ENCODE peak calls at places on chromosomes 16 and 17, in ten cellular contexts. One of them, this sample, is unnamed.

GRCh38 chr17:19897108-19897854 is 29.5 kb upstream of the ULK2 start:
- DNase-seq in left ventricle myocardium inferior: peak
- DNase-seq in activated T-cell treated with anti-CD3 and anti-CD28 coated beads, Interleukin-2, amount 50 U/mL, for 1 hour: no peak
- DNase-seq in GM23248: no peak
- DNase-seq in brain pericyte: no peak
- DNase-seq in cardiac muscle cell: peak
- DNase-seq in iPS DF 19.7: no peak
- DNase-seq in SJSA1: peak
- DNase-seq in EH: peak
- DNase-seq in left colon: peak
- DNase-seq in this sample: no peak

GRCh38 chr17:74403512-74404137 is 28.3 kb upstream of the GPRC5C start:
- DNase-seq in left ventricle myocardium inferior: no peak
- DNase-seq in activated T-cell treated with anti-CD3 and anti-CD28 coated beads, Interleukin-2, amount 50 U/mL, for 1 hour: no peak
- DNase-seq in GM23248: no peak
- DNase-seq in brain pericyte: no peak
- DNase-seq in cardiac muscle cell: no peak
- DNase-seq in iPS DF 19.7: no peak
- DNase-seq in SJSA1: no peak
- DNase-seq in EH: no peak
- DNase-seq in left colon: no peak
- DNase-seq in this sample: no peak

GRCh38 chr17:44117351-44117750 is 6.1 kb downstream of the HDAC5 start:
- DNase-seq in left ventricle myocardium inferior: no peak
- DNase-seq in activated T-cell treated with anti-CD3 and anti-CD28 coated beads, Interleukin-2, amount 50 U/mL, for 1 hour: no peak
- DNase-seq in GM23248: no peak
- DNase-seq in brain pericyte: no peak
- DNase-seq in cardiac muscle cell: no peak
- DNase-seq in iPS DF 19.7: no peak
- DNase-seq in SJSA1: no peak
- DNase-seq in EH: no peak
- DNase-seq in left colon: no peak
- DNase-seq in this sample: no peak

GRCh38 chr17:69757794-69758430 is 317.1 kb upstream of the KCNJ16 start:
- DNase-seq in left ventricle myocardium inferior: no peak
- DNase-seq in activated T-cell treated with anti-CD3 and anti-CD28 coated beads, Interleukin-2, amount 50 U/mL, for 1 hour: no peak
- DNase-seq in GM23248: peak
- DNase-seq in brain pericyte: no peak
- DNase-seq in cardiac muscle cell: peak
- DNase-seq in iPS DF 19.7: no peak
- DNase-seq in SJSA1: peak
- DNase-seq in EH: peak
- DNase-seq in left colon: no peak
- DNase-seq in this sample: no peak

GRCh38 chr17:78258323-78259229 is 27.1 kb downstream of the TMEM235 start:
- DNase-seq in left ventricle myocardium inferior: peak
- DNase-seq in activated T-cell treated with anti-CD3 and anti-CD28 coated beads, Interleukin-2, amount 50 U/mL, for 1 hour: peak
- DNase-seq in GM23248: peak
- DNase-seq in brain pericyte: no peak
- DNase-seq in cardiac muscle cell: peak
- DNase-seq in iPS DF 19.7: no peak
- DNase-seq in SJSA1: no peak
- DNase-seq in EH: peak
- DNase-seq in left colon: no peak
- DNase-seq in this sample: peak

GRCh38 chr16:3259829-3260228 is 3.4 kb upstream of the MEFV start:
- DNase-seq in left ventricle myocardium inferior: no peak
- DNase-seq in activated T-cell treated with anti-CD3 and anti-CD28 coated beads, Interleukin-2, amount 50 U/mL, for 1 hour: no peak
- DNase-seq in GM23248: no peak
- DNase-seq in brain pericyte: no peak
- DNase-seq in cardiac muscle cell: no peak
- DNase-seq in iPS DF 19.7: no peak
- DNase-seq in SJSA1: no peak
- DNase-seq in EH: no peak
- DNase-seq in left colon: no peak
- DNase-seq in this sample: no peak

GRCh38 chr17:48054238-48055185 is 6.4 kb downstream of the NFE2L1 start:
- DNase-seq in left ventricle myocardium inferior: peak
- DNase-seq in activated T-cell treated with anti-CD3 and anti-CD28 coated beads, Interleukin-2, amount 50 U/mL, for 1 hour: no peak
- DNase-seq in GM23248: peak
- DNase-seq in brain pericyte: no peak
- DNase-seq in cardiac muscle cell: peak
- DNase-seq in iPS DF 19.7: peak
- DNase-seq in SJSA1: no peak
- DNase-seq in EH: peak
- DNase-seq in left colon: peak
- DNase-seq in this sample: no peak

GRCh38 chr17:73045722-73046121 is 46.8 kb downstream of the SLC39A11 start:
- DNase-seq in left ventricle myocardium inferior: no peak
- DNase-seq in activated T-cell treated with anti-CD3 and anti-CD28 coated beads, Interleukin-2, amount 50 U/mL, for 1 hour: no peak
- DNase-seq in GM23248: no peak
- DNase-seq in brain pericyte: no peak
- DNase-seq in cardiac muscle cell: no peak
- DNase-seq in iPS DF 19.7: no peak
- DNase-seq in SJSA1: no peak
- DNase-seq in EH: no peak
- DNase-seq in left colon: no peak
- DNase-seq in this sample: no peak

GRCh38 chr17:36940313-36941264 is 3.3 kb downstream of the LHX1 start:
- DNase-seq in left ventricle myocardium inferior: no peak
- DNase-seq in activated T-cell treated with anti-CD3 and anti-CD28 coated beads, Interleukin-2, amount 50 U/mL, for 1 hour: peak
- DNase-seq in GM23248: no peak
- DNase-seq in brain pericyte: no peak
- DNase-seq in cardiac muscle cell: no peak
- DNase-seq in iPS DF 19.7: no peak
- DNase-seq in SJSA1: no peak
- DNase-seq in EH: no peak
- DNase-seq in left colon: no peak
- DNase-seq in this sample: no peak

GRCh38 chr16:87202346-87202745 is 114.8 kb downstream of the C16orf95 start:
- DNase-seq in left ventricle myocardium inferior: no peak
- DNase-seq in activated T-cell treated with anti-CD3 and anti-CD28 coated beads, Interleukin-2, amount 50 U/mL, for 1 hour: no peak
- DNase-seq in GM23248: peak
- DNase-seq in brain pericyte: no peak
- DNase-seq in cardiac muscle cell: peak
- DNase-seq in iPS DF 19.7: no peak
- DNase-seq in SJSA1: peak
- DNase-seq in EH: peak
- DNase-seq in left colon: no peak
- DNase-seq in this sample: no peak

GRCh38 chr17:751269-752001 is 629 bp downstream of the GEMIN4 start:
- DNase-seq in left ventricle myocardium inferior: peak
- DNase-seq in activated T-cell treated with anti-CD3 and anti-CD28 coated beads, Interleukin-2, amount 50 U/mL, for 1 hour: no peak
- DNase-seq in GM23248: peak
- DNase-seq in brain pericyte: no peak
- DNase-seq in cardiac muscle cell: peak
- DNase-seq in iPS DF 19.7: no peak
- DNase-seq in SJSA1: peak
- DNase-seq in EH: peak
- DNase-seq in left colon: peak
- DNase-seq in this sample: peak

GRCh38 chr17:3907483-3908216 is 8.6 kb downstream of the P2RX1 start:
- DNase-seq in left ventricle myocardium inferior: no peak
- DNase-seq in activated T-cell treated with anti-CD3 and anti-CD28 coated beads, Interleukin-2, amount 50 U/mL, for 1 hour: no peak
- DNase-seq in GM23248: no peak
- DNase-seq in brain pericyte: no peak
- DNase-seq in cardiac muscle cell: no peak
- DNase-seq in iPS DF 19.7: no peak
- DNase-seq in SJSA1: no peak
- DNase-seq in EH: peak
- DNase-seq in left colon: no peak
- DNase-seq in this sample: no peak

GRCh38 chr17:8991514-8992285 is 26.2 kb upstream of the PIK3R5 start:
- DNase-seq in left ventricle myocardium inferior: peak
- DNase-seq in activated T-cell treated with anti-CD3 and anti-CD28 coated beads, Interleukin-2, amount 50 U/mL, for 1 hour: peak
- DNase-seq in GM23248: peak
- DNase-seq in brain pericyte: no peak
- DNase-seq in cardiac muscle cell: peak
- DNase-seq in iPS DF 19.7: no peak
- DNase-seq in SJSA1: peak
- DNase-seq in EH: peak
- DNase-seq in left colon: peak
- DNase-seq in this sample: peak

GRCh38 chr17:79036609-79037008 is 12.6 kb downstream of the C1QTNF1 start:
- DNase-seq in left ventricle myocardium inferior: no peak
- DNase-seq in activated T-cell treated with anti-CD3 and anti-CD28 coated beads, Interleukin-2, amount 50 U/mL, for 1 hour: no peak
- DNase-seq in GM23248: peak
- DNase-seq in brain pericyte: no peak
- DNase-seq in cardiac muscle cell: peak
- DNase-seq in iPS DF 19.7: no peak
- DNase-seq in SJSA1: peak
- DNase-seq in EH: peak
- DNase-seq in left colon: no peak
- DNase-seq in this sample: no peak

GRCh38 chr17:14760212-14760611 is 459.3 kb downstream of the HS3ST3B1 start:
- DNase-seq in left ventricle myocardium inferior: no peak
- DNase-seq in activated T-cell treated with anti-CD3 and anti-CD28 coated beads, Interleukin-2, amount 50 U/mL, for 1 hour: no peak
- DNase-seq in GM23248: no peak
- DNase-seq in brain pericyte: no peak
- DNase-seq in cardiac muscle cell: no peak
- DNase-seq in iPS DF 19.7: no peak
- DNase-seq in SJSA1: no peak
- DNase-seq in EH: no peak
- DNase-seq in left colon: no peak
- DNase-seq in this sample: no peak

GRCh38 chr17:50817142-50817751 is 18.1 kb upstream of the WFIKKN2 start:
- DNase-seq in left ventricle myocardium inferior: peak
- DNase-seq in activated T-cell treated with anti-CD3 and anti-CD28 coated beads, Interleukin-2, amount 50 U/mL, for 1 hour: peak
- DNase-seq in GM23248: peak
- DNase-seq in brain pericyte: no peak
- DNase-seq in cardiac muscle cell: peak
- DNase-seq in iPS DF 19.7: no peak
- DNase-seq in SJSA1: peak
- DNase-seq in EH: peak
- DNase-seq in left colon: no peak
- DNase-seq in this sample: peak

GRCh38 chr17:29237476-29238132 is 9.1 kb upstream of the CRYBA1 start:
- DNase-seq in left ventricle myocardium inferior: no peak
- DNase-seq in activated T-cell treated with anti-CD3 and anti-CD28 coated beads, Interleukin-2, amount 50 U/mL, for 1 hour: no peak
- DNase-seq in GM23248: peak
- DNase-seq in brain pericyte: no peak
- DNase-seq in cardiac muscle cell: peak
- DNase-seq in iPS DF 19.7: no peak
- DNase-seq in SJSA1: no peak
- DNase-seq in EH: peak
- DNase-seq in left colon: no peak
- DNase-seq in this sample: peak

GRCh38 chr16:10736926-10737625 is 6.6 kb upstream of the NUBP1 start:
- DNase-seq in left ventricle myocardium inferior: no peak
- DNase-seq in activated T-cell treated with anti-CD3 and anti-CD28 coated beads, Interleukin-2, amount 50 U/mL, for 1 hour: peak
- DNase-seq in GM23248: peak
- DNase-seq in brain pericyte: no peak
- DNase-seq in cardiac muscle cell: peak
- DNase-seq in iPS DF 19.7: no peak
- DNase-seq in SJSA1: peak
- DNase-seq in EH: peak
- DNase-seq in left colon: peak
- DNase-seq in this sample: peak

GRCh38 chr17:68775338-68775737 is 174.2 kb upstream of the FAM20A start:
- DNase-seq in left ventricle myocardium inferior: no peak
- DNase-seq in activated T-cell treated with anti-CD3 and anti-CD28 coated beads, Interleukin-2, amount 50 U/mL, for 1 hour: no peak
- DNase-seq in GM23248: peak
- DNase-seq in brain pericyte: no peak
- DNase-seq in cardiac muscle cell: peak
- DNase-seq in iPS DF 19.7: no peak
- DNase-seq in SJSA1: no peak
- DNase-seq in EH: peak
- DNase-seq in left colon: no peak
- DNase-seq in this sample: no peak